ENCODE peak calls at places on chromosomes 16 and 17, in seven cellular contexts. I is fibroblast of the conjunctiva, V is fibroblast of mammary gland, N is HL-60, E is GM04503, J is NCI-H1092, U is HTR-8/SVneo. W is an unnamed sample.
A peak's percentile ranks its signal among the peaks of the same experiment; 100 is the strongest.

GRCh38 chr16:68367034-68367433 is 56.2 kb downstream of the PRMT7 start:
- DNase-seq in E (no peak), I (peak; percentile 6), U (peak; percentile 64), J (peak; percentile 17), V (peak; percentile 38), N (no peak), W (peak; percentile 25)

GRCh38 chr17:45246861-45247428 is 14.9 kb downstream of the SPATA32 start:
- DNase-seq in U (no peak), I (no peak), J (no peak), E (no peak), N (no peak), V (no peak), W (no peak)

GRCh38 chr17:80899402-80900268 is 92.0 kb upstream of the CHMP6 start:
- DNase-seq in E (no peak), V (peak; percentile 34), N (peak; percentile 28), U (peak; percentile 66), J (no peak), I (no peak), W (no peak)

GRCh38 chr16:89534147-89534788 is 26.1 kb downstream of the SPG7 start:
- DNase-seq in E (no peak), N (peak; percentile 70), V (peak; percentile 66), U (no peak), J (no peak), I (peak; percentile 23), W (peak; percentile 93)

GRCh38 chr17:76726766-76727718 is at the start of gene METTL23:
- DNase-seq in U (peak; percentile 84), J (peak; percentile 58), V (peak; percentile 76), N (no peak), E (no peak), I (no peak), W (peak; percentile 33)

GRCh38 chr16:84234656-84235285 is 5.0 kb downstream of the KCNG4 start:
- DNase-seq in U (no peak), E (no peak), N (no peak), V (no peak), I (no peak), J (no peak), W (no peak)

GRCh38 chr17:74964246-74964761 is 8.3 kb downstream of the HID1 start:
- DNase-seq in I (no peak), J (no peak), V (no peak), U (no peak), N (no peak), E (no peak), W (no peak)

GRCh38 chr17:7133424-7133823 is 18.8 kb upstream of the ASGR2 start:
- DNase-seq in V (no peak), I (no peak), U (no peak), J (no peak), N (peak; percentile 57), E (no peak), W (peak; percentile 3)

GRCh38 chr17:43611230-43611969 is 50.3 kb downstream of the MEOX1 start:
- DNase-seq in J (no peak), U (no peak), E (no peak), N (no peak), I (no peak), V (no peak), W (no peak)

GRCh38 chr16:86041807-86042206 is 142.8 kb downstream of the IRF8 start:
- DNase-seq in N (no peak), V (no peak), E (no peak), U (no peak), J (no peak), I (no peak), W (no peak)

GRCh38 chr17:80649200-80649644 is 104.6 kb downstream of the RPTOR start:
- DNase-seq in I (no peak), E (no peak), U (no peak), J (no peak), V (peak; percentile 15), N (no peak), W (no peak)